ENCODE peak calls at places on chromosomes 13 and 19, in eight cellular contexts. One of them, this sample, is unnamed.

GRCh38 chr19:39237200-39238184 is 7.3 kb downstream of the IFNL3 start:
- DNase-seq in progenitor cell of endocrine pancreas: no peak
- DNase-seq in activated T-helper 1 cell treated with anti-CD3 and anti-CD28 coated beads, Interleukin-12 subunit alpha, Interleukin-12 subunit beta, Interleukin-2, Interleukin-4 antibody, amounts not matched to agents 30 ng/mL and 10 ng/mL and 1 ng/mL, durations not matched to agents 14 hours and 24 hours and 36 hours: peak
- DNase-seq in T-helper 1 cell: peak
- DNase-seq in right lobe of liver: peak
- DNase-seq in hepatic stellate cell: no peak
- DNase-seq in aorta: no peak
- DNase-seq in activated naive CD4-positive, alpha-beta T cell treated with Interleukin-2 at 50 U/mL for 16 hours: peak
- DNase-seq in this sample: peak

GRCh38 chr19:2142173-2142829 is 9.1 kb downstream of the AP3D1 start:
- DNase-seq in progenitor cell of endocrine pancreas: no peak
- DNase-seq in activated T-helper 1 cell treated with anti-CD3 and anti-CD28 coated beads, Interleukin-12 subunit alpha, Interleukin-12 subunit beta, Interleukin-2, Interleukin-4 antibody, amounts not matched to agents 30 ng/mL and 10 ng/mL and 1 ng/mL, durations not matched to agents 14 hours and 24 hours and 36 hours: no peak
- DNase-seq in T-helper 1 cell: no peak
- DNase-seq in right lobe of liver: no peak
- DNase-seq in hepatic stellate cell: no peak
- DNase-seq in aorta: no peak
- DNase-seq in activated naive CD4-positive, alpha-beta T cell treated with Interleukin-2 at 50 U/mL for 16 hours: no peak
- DNase-seq in this sample: no peak

GRCh38 chr19:29835447-29835846 is 23.7 kb downstream of the CCNE1 start:
- DNase-seq in progenitor cell of endocrine pancreas: no peak
- DNase-seq in activated T-helper 1 cell treated with anti-CD3 and anti-CD28 coated beads, Interleukin-12 subunit alpha, Interleukin-12 subunit beta, Interleukin-2, Interleukin-4 antibody, amounts not matched to agents 30 ng/mL and 10 ng/mL and 1 ng/mL, durations not matched to agents 14 hours and 24 hours and 36 hours: no peak
- DNase-seq in T-helper 1 cell: no peak
- DNase-seq in right lobe of liver: no peak
- DNase-seq in hepatic stellate cell: no peak
- DNase-seq in aorta: no peak
- DNase-seq in activated naive CD4-positive, alpha-beta T cell treated with Interleukin-2 at 50 U/mL for 16 hours: no peak
- DNase-seq in this sample: no peak

GRCh38 chr13:108044929-108045328 is 170.4 kb downstream of the LIG4 start:
- DNase-seq in progenitor cell of endocrine pancreas: no peak
- DNase-seq in activated T-helper 1 cell treated with anti-CD3 and anti-CD28 coated beads, Interleukin-12 subunit alpha, Interleukin-12 subunit beta, Interleukin-2, Interleukin-4 antibody, amounts not matched to agents 30 ng/mL and 10 ng/mL and 1 ng/mL, durations not matched to agents 14 hours and 24 hours and 36 hours: no peak
- DNase-seq in T-helper 1 cell: no peak
- DNase-seq in right lobe of liver: no peak
- DNase-seq in hepatic stellate cell: no peak
- DNase-seq in aorta: no peak
- DNase-seq in activated naive CD4-positive, alpha-beta T cell treated with Interleukin-2 at 50 U/mL for 16 hours: no peak
- DNase-seq in this sample: no peak

GRCh38 chr13:24165746-24166145 is 5.2 kb downstream of the SPATA13 start:
- DNase-seq in progenitor cell of endocrine pancreas: no peak
- DNase-seq in activated T-helper 1 cell treated with anti-CD3 and anti-CD28 coated beads, Interleukin-12 subunit alpha, Interleukin-12 subunit beta, Interleukin-2, Interleukin-4 antibody, amounts not matched to agents 30 ng/mL and 10 ng/mL and 1 ng/mL, durations not matched to agents 14 hours and 24 hours and 36 hours: no peak
- DNase-seq in T-helper 1 cell: no peak
- DNase-seq in right lobe of liver: no peak
- DNase-seq in hepatic stellate cell: peak
- DNase-seq in aorta: no peak
- DNase-seq in activated naive CD4-positive, alpha-beta T cell treated with Interleukin-2 at 50 U/mL for 16 hours: no peak
- DNase-seq in this sample: no peak

GRCh38 chr19:57010541-57010940 is 109.2 kb upstream of the USP29 start:
- DNase-seq in progenitor cell of endocrine pancreas: no peak
- DNase-seq in activated T-helper 1 cell treated with anti-CD3 and anti-CD28 coated beads, Interleukin-12 subunit alpha, Interleukin-12 subunit beta, Interleukin-2, Interleukin-4 antibody, amounts not matched to agents 30 ng/mL and 10 ng/mL and 1 ng/mL, durations not matched to agents 14 hours and 24 hours and 36 hours: no peak
- DNase-seq in T-helper 1 cell: no peak
- DNase-seq in right lobe of liver: no peak
- DNase-seq in hepatic stellate cell: no peak
- DNase-seq in aorta: no peak
- DNase-seq in activated naive CD4-positive, alpha-beta T cell treated with Interleukin-2 at 50 U/mL for 16 hours: no peak
- DNase-seq in this sample: no peak

GRCh38 chr19:18452386-18452785 is 14.5 kb upstream of the ISYNA1 start:
- DNase-seq in progenitor cell of endocrine pancreas: no peak
- DNase-seq in activated T-helper 1 cell treated with anti-CD3 and anti-CD28 coated beads, Interleukin-12 subunit alpha, Interleukin-12 subunit beta, Interleukin-2, Interleukin-4 antibody, amounts not matched to agents 30 ng/mL and 10 ng/mL and 1 ng/mL, durations not matched to agents 14 hours and 24 hours and 36 hours: no peak
- DNase-seq in T-helper 1 cell: no peak
- DNase-seq in right lobe of liver: no peak
- DNase-seq in hepatic stellate cell: no peak
- DNase-seq in aorta: no peak
- DNase-seq in activated naive CD4-positive, alpha-beta T cell treated with Interleukin-2 at 50 U/mL for 16 hours: no peak
- DNase-seq in this sample: peak

GRCh38 chr13:105817498-105817897 is 718.0 kb downstream of the EFNB2 start:
- DNase-seq in progenitor cell of endocrine pancreas: no peak
- DNase-seq in activated T-helper 1 cell treated with anti-CD3 and anti-CD28 coated beads, Interleukin-12 subunit alpha, Interleukin-12 subunit beta, Interleukin-2, Interleukin-4 antibody, amounts not matched to agents 30 ng/mL and 10 ng/mL and 1 ng/mL, durations not matched to agents 14 hours and 24 hours and 36 hours: no peak
- DNase-seq in T-helper 1 cell: no peak
- DNase-seq in right lobe of liver: no peak
- DNase-seq in hepatic stellate cell: no peak
- DNase-seq in aorta: no peak
- DNase-seq in activated naive CD4-positive, alpha-beta T cell treated with Interleukin-2 at 50 U/mL for 16 hours: no peak
- DNase-seq in this sample: no peak

GRCh38 chr19:58563034-58563573 is 4.7 kb upstream of the UBE2M start:
- DNase-seq in progenitor cell of endocrine pancreas: no peak
- DNase-seq in activated T-helper 1 cell treated with anti-CD3 and anti-CD28 coated beads, Interleukin-12 subunit alpha, Interleukin-12 subunit beta, Interleukin-2, Interleukin-4 antibody, amounts not matched to agents 30 ng/mL and 10 ng/mL and 1 ng/mL, durations not matched to agents 14 hours and 24 hours and 36 hours: no peak
- DNase-seq in T-helper 1 cell: no peak
- DNase-seq in right lobe of liver: no peak
- DNase-seq in hepatic stellate cell: no peak
- DNase-seq in aorta: no peak
- DNase-seq in activated naive CD4-positive, alpha-beta T cell treated with Interleukin-2 at 50 U/mL for 16 hours: no peak
- DNase-seq in this sample: no peak

GRCh38 chr13:26280295-26280694 is 26.4 kb downstream of the CDK8 start:
- DNase-seq in progenitor cell of endocrine pancreas: no peak
- DNase-seq in activated T-helper 1 cell treated with anti-CD3 and anti-CD28 coated beads, Interleukin-12 subunit alpha, Interleukin-12 subunit beta, Interleukin-2, Interleukin-4 antibody, amounts not matched to agents 30 ng/mL and 10 ng/mL and 1 ng/mL, durations not matched to agents 14 hours and 24 hours and 36 hours: no peak
- DNase-seq in T-helper 1 cell: no peak
- DNase-seq in right lobe of liver: no peak
- DNase-seq in hepatic stellate cell: peak
- DNase-seq in aorta: no peak
- DNase-seq in activated naive CD4-positive, alpha-beta T cell treated with Interleukin-2 at 50 U/mL for 16 hours: no peak
- DNase-seq in this sample: peak

GRCh38 chr13:36685912-36686311 is 12.1 kb downstream of the SERTM1 start:
- DNase-seq in progenitor cell of endocrine pancreas: no peak
- DNase-seq in activated T-helper 1 cell treated with anti-CD3 and anti-CD28 coated beads, Interleukin-12 subunit alpha, Interleukin-12 subunit beta, Interleukin-2, Interleukin-4 antibody, amounts not matched to agents 30 ng/mL and 10 ng/mL and 1 ng/mL, durations not matched to agents 14 hours and 24 hours and 36 hours: no peak
- DNase-seq in T-helper 1 cell: no peak
- DNase-seq in right lobe of liver: no peak
- DNase-seq in hepatic stellate cell: no peak
- DNase-seq in aorta: peak
- DNase-seq in activated naive CD4-positive, alpha-beta T cell treated with Interleukin-2 at 50 U/mL for 16 hours: no peak
- DNase-seq in this sample: no peak

GRCh38 chr19:13102666-13103584 is at the start of gene LYL1:
- DNase-seq in progenitor cell of endocrine pancreas: peak
- DNase-seq in activated T-helper 1 cell treated with anti-CD3 and anti-CD28 coated beads, Interleukin-12 subunit alpha, Interleukin-12 subunit beta, Interleukin-2, Interleukin-4 antibody, amounts not matched to agents 30 ng/mL and 10 ng/mL and 1 ng/mL, durations not matched to agents 14 hours and 24 hours and 36 hours: no peak
- DNase-seq in T-helper 1 cell: no peak
- DNase-seq in right lobe of liver: peak
- DNase-seq in hepatic stellate cell: peak
- DNase-seq in aorta: peak
- DNase-seq in activated naive CD4-positive, alpha-beta T cell treated with Interleukin-2 at 50 U/mL for 16 hours: peak
- DNase-seq in this sample: peak

GRCh38 chr13:97356592-97356991 is 77.4 kb upstream of the RAP2A start:
- DNase-seq in progenitor cell of endocrine pancreas: no peak
- DNase-seq in activated T-helper 1 cell treated with anti-CD3 and anti-CD28 coated beads, Interleukin-12 subunit alpha, Interleukin-12 subunit beta, Interleukin-2, Interleukin-4 antibody, amounts not matched to agents 30 ng/mL and 10 ng/mL and 1 ng/mL, durations not matched to agents 14 hours and 24 hours and 36 hours: no peak
- DNase-seq in T-helper 1 cell: no peak
- DNase-seq in right lobe of liver: no peak
- DNase-seq in hepatic stellate cell: no peak
- DNase-seq in aorta: no peak
- DNase-seq in activated naive CD4-positive, alpha-beta T cell treated with Interleukin-2 at 50 U/mL for 16 hours: no peak
- DNase-seq in this sample: no peak

GRCh38 chr19:40663712-40664692 is 26.4 kb downstream of the NUMBL start:
- DNase-seq in progenitor cell of endocrine pancreas: no peak
- DNase-seq in activated T-helper 1 cell treated with anti-CD3 and anti-CD28 coated beads, Interleukin-12 subunit alpha, Interleukin-12 subunit beta, Interleukin-2, Interleukin-4 antibody, amounts not matched to agents 30 ng/mL and 10 ng/mL and 1 ng/mL, durations not matched to agents 14 hours and 24 hours and 36 hours: no peak
- DNase-seq in T-helper 1 cell: no peak
- DNase-seq in right lobe of liver: no peak
- DNase-seq in hepatic stellate cell: peak
- DNase-seq in aorta: no peak
- DNase-seq in activated naive CD4-positive, alpha-beta T cell treated with Interleukin-2 at 50 U/mL for 16 hours: peak
- DNase-seq in this sample: no peak

GRCh38 chr13:44420376-44421220 is 47.0 kb downstream of the SERP2 start:
- DNase-seq in progenitor cell of endocrine pancreas: no peak
- DNase-seq in activated T-helper 1 cell treated with anti-CD3 and anti-CD28 coated beads, Interleukin-12 subunit alpha, Interleukin-12 subunit beta, Interleukin-2, Interleukin-4 antibody, amounts not matched to agents 30 ng/mL and 10 ng/mL and 1 ng/mL, durations not matched to agents 14 hours and 24 hours and 36 hours: no peak
- DNase-seq in T-helper 1 cell: no peak
- DNase-seq in right lobe of liver: no peak
- DNase-seq in hepatic stellate cell: no peak
- DNase-seq in aorta: no peak
- DNase-seq in activated naive CD4-positive, alpha-beta T cell treated with Interleukin-2 at 50 U/mL for 16 hours: no peak
- DNase-seq in this sample: no peak

GRCh38 chr13:33999830-34000605 is 182.1 kb downstream of the RFC3 start:
- DNase-seq in progenitor cell of endocrine pancreas: no peak
- DNase-seq in activated T-helper 1 cell treated with anti-CD3 and anti-CD28 coated beads, Interleukin-12 subunit alpha, Interleukin-12 subunit beta, Interleukin-2, Interleukin-4 antibody, amounts not matched to agents 30 ng/mL and 10 ng/mL and 1 ng/mL, durations not matched to agents 14 hours and 24 hours and 36 hours: no peak
- DNase-seq in T-helper 1 cell: no peak
- DNase-seq in right lobe of liver: no peak
- DNase-seq in hepatic stellate cell: no peak
- DNase-seq in aorta: no peak
- DNase-seq in activated naive CD4-positive, alpha-beta T cell treated with Interleukin-2 at 50 U/mL for 16 hours: no peak
- DNase-seq in this sample: no peak

GRCh38 chr19:18013621-18014111 is 5.7 kb downstream of the ARRDC2 start:
- DNase-seq in progenitor cell of endocrine pancreas: no peak
- DNase-seq in activated T-helper 1 cell treated with anti-CD3 and anti-CD28 coated beads, Interleukin-12 subunit alpha, Interleukin-12 subunit beta, Interleukin-2, Interleukin-4 antibody, amounts not matched to agents 30 ng/mL and 10 ng/mL and 1 ng/mL, durations not matched to agents 14 hours and 24 hours and 36 hours: no peak
- DNase-seq in T-helper 1 cell: no peak
- DNase-seq in right lobe of liver: peak
- DNase-seq in hepatic stellate cell: no peak
- DNase-seq in aorta: no peak
- DNase-seq in activated naive CD4-positive, alpha-beta T cell treated with Interleukin-2 at 50 U/mL for 16 hours: no peak
- DNase-seq in this sample: no peak

GRCh38 chr19:2266183-2266993 is 10.2 kb upstream of the JSRP1 start:
- DNase-seq in progenitor cell of endocrine pancreas: no peak
- DNase-seq in activated T-helper 1 cell treated with anti-CD3 and anti-CD28 coated beads, Interleukin-12 subunit alpha, Interleukin-12 subunit beta, Interleukin-2, Interleukin-4 antibody, amounts not matched to agents 30 ng/mL and 10 ng/mL and 1 ng/mL, durations not matched to agents 14 hours and 24 hours and 36 hours: no peak
- DNase-seq in T-helper 1 cell: no peak
- DNase-seq in right lobe of liver: peak
- DNase-seq in hepatic stellate cell: peak
- DNase-seq in aorta: peak
- DNase-seq in activated naive CD4-positive, alpha-beta T cell treated with Interleukin-2 at 50 U/mL for 16 hours: no peak
- DNase-seq in this sample: peak

GRCh38 chr13:37505531-37505930 is 93.0 kb downstream of the POSTN start:
- DNase-seq in progenitor cell of endocrine pancreas: no peak
- DNase-seq in activated T-helper 1 cell treated with anti-CD3 and anti-CD28 coated beads, Interleukin-12 subunit alpha, Interleukin-12 subunit beta, Interleukin-2, Interleukin-4 antibody, amounts not matched to agents 30 ng/mL and 10 ng/mL and 1 ng/mL, durations not matched to agents 14 hours and 24 hours and 36 hours: no peak
- DNase-seq in T-helper 1 cell: no peak
- DNase-seq in right lobe of liver: no peak
- DNase-seq in hepatic stellate cell: no peak
- DNase-seq in aorta: no peak
- DNase-seq in activated naive CD4-positive, alpha-beta T cell treated with Interleukin-2 at 50 U/mL for 16 hours: no peak
- DNase-seq in this sample: no peak

GRCh38 chr13:98483636-98484288 is 93.1 kb downstream of the STK24 start:
- DNase-seq in progenitor cell of endocrine pancreas: no peak
- DNase-seq in activated T-helper 1 cell treated with anti-CD3 and anti-CD28 coated beads, Interleukin-12 subunit alpha, Interleukin-12 subunit beta, Interleukin-2, Interleukin-4 antibody, amounts not matched to agents 30 ng/mL and 10 ng/mL and 1 ng/mL, durations not matched to agents 14 hours and 24 hours and 36 hours: no peak
- DNase-seq in T-helper 1 cell: no peak
- DNase-seq in right lobe of liver: no peak
- DNase-seq in hepatic stellate cell: no peak
- DNase-seq in aorta: no peak
- DNase-seq in activated naive CD4-positive, alpha-beta T cell treated with Interleukin-2 at 50 U/mL for 16 hours: no peak
- DNase-seq in this sample: no peak

GRCh38 chr13:99659234-99659633 is 158.0 kb downstream of the TM9SF2 start:
- DNase-seq in progenitor cell of endocrine pancreas: no peak
- DNase-seq in activated T-helper 1 cell treated with anti-CD3 and anti-CD28 coated beads, Interleukin-12 subunit alpha, Interleukin-12 subunit beta, Interleukin-2, Interleukin-4 antibody, amounts not matched to agents 30 ng/mL and 10 ng/mL and 1 ng/mL, durations not matched to agents 14 hours and 24 hours and 36 hours: no peak
- DNase-seq in T-helper 1 cell: no peak
- DNase-seq in right lobe of liver: no peak
- DNase-seq in hepatic stellate cell: no peak
- DNase-seq in aorta: no peak
- DNase-seq in activated naive CD4-positive, alpha-beta T cell treated with Interleukin-2 at 50 U/mL for 16 hours: no peak
- DNase-seq in this sample: no peak

GRCh38 chr19:40465025-40465780 is at the start of gene BLVRB:
- DNase-seq in progenitor cell of endocrine pancreas: no peak
- DNase-seq in activated T-helper 1 cell treated with anti-CD3 and anti-CD28 coated beads, Interleukin-12 subunit alpha, Interleukin-12 subunit beta, Interleukin-2, Interleukin-4 antibody, amounts not matched to agents 30 ng/mL and 10 ng/mL and 1 ng/mL, durations not matched to agents 14 hours and 24 hours and 36 hours: peak
- DNase-seq in T-helper 1 cell: peak
- DNase-seq in right lobe of liver: no peak
- DNase-seq in hepatic stellate cell: peak
- DNase-seq in aorta: no peak
- DNase-seq in activated naive CD4-positive, alpha-beta T cell treated with Interleukin-2 at 50 U/mL for 16 hours: no peak
- DNase-seq in this sample: peak

GRCh38 chr19:31419871-31420430 is 70.7 kb upstream of the TSHZ3 start:
- DNase-seq in progenitor cell of endocrine pancreas: no peak
- DNase-seq in activated T-helper 1 cell treated with anti-CD3 and anti-CD28 coated beads, Interleukin-12 subunit alpha, Interleukin-12 subunit beta, Interleukin-2, Interleukin-4 antibody, amounts not matched to agents 30 ng/mL and 10 ng/mL and 1 ng/mL, durations not matched to agents 14 hours and 24 hours and 36 hours: no peak
- DNase-seq in T-helper 1 cell: no peak
- DNase-seq in right lobe of liver: no peak
- DNase-seq in hepatic stellate cell: no peak
- DNase-seq in aorta: no peak
- DNase-seq in activated naive CD4-positive, alpha-beta T cell treated with Interleukin-2 at 50 U/mL for 16 hours: no peak
- DNase-seq in this sample: no peak

GRCh38 chr13:98909016-98909415 is 68.8 kb downstream of the DOCK9 start:
- DNase-seq in progenitor cell of endocrine pancreas: no peak
- DNase-seq in activated T-helper 1 cell treated with anti-CD3 and anti-CD28 coated beads, Interleukin-12 subunit alpha, Interleukin-12 subunit beta, Interleukin-2, Interleukin-4 antibody, amounts not matched to agents 30 ng/mL and 10 ng/mL and 1 ng/mL, durations not matched to agents 14 hours and 24 hours and 36 hours: peak
- DNase-seq in T-helper 1 cell: no peak
- DNase-seq in right lobe of liver: no peak
- DNase-seq in hepatic stellate cell: peak
- DNase-seq in aorta: no peak
- DNase-seq in activated naive CD4-positive, alpha-beta T cell treated with Interleukin-2 at 50 U/mL for 16 hours: peak
- DNase-seq in this sample: no peak

GRCh38 chr19:55058781-55059610 is 4.0 kb downstream of the RDH13 start:
- DNase-seq in progenitor cell of endocrine pancreas: no peak
- DNase-seq in activated T-helper 1 cell treated with anti-CD3 and anti-CD28 coated beads, Interleukin-12 subunit alpha, Interleukin-12 subunit beta, Interleukin-2, Interleukin-4 antibody, amounts not matched to agents 30 ng/mL and 10 ng/mL and 1 ng/mL, durations not matched to agents 14 hours and 24 hours and 36 hours: no peak
- DNase-seq in T-helper 1 cell: no peak
- DNase-seq in right lobe of liver: no peak
- DNase-seq in hepatic stellate cell: no peak
- DNase-seq in aorta: no peak
- DNase-seq in activated naive CD4-positive, alpha-beta T cell treated with Interleukin-2 at 50 U/mL for 16 hours: no peak
- DNase-seq in this sample: peak

GRCh38 chr13:22178878-22179277 is 508.0 kb downstream of the FGF9 start:
- DNase-seq in progenitor cell of endocrine pancreas: no peak
- DNase-seq in activated T-helper 1 cell treated with anti-CD3 and anti-CD28 coated beads, Interleukin-12 subunit alpha, Interleukin-12 subunit beta, Interleukin-2, Interleukin-4 antibody, amounts not matched to agents 30 ng/mL and 10 ng/mL and 1 ng/mL, durations not matched to agents 14 hours and 24 hours and 36 hours: no peak
- DNase-seq in T-helper 1 cell: no peak
- DNase-seq in right lobe of liver: no peak
- DNase-seq in hepatic stellate cell: no peak
- DNase-seq in aorta: no peak
- DNase-seq in activated naive CD4-positive, alpha-beta T cell treated with Interleukin-2 at 50 U/mL for 16 hours: no peak
- DNase-seq in this sample: no peak

GRCh38 chr19:38266070-38266469 is 1.7 kb downstream of the SPINT2 start:
- DNase-seq in progenitor cell of endocrine pancreas: no peak
- DNase-seq in activated T-helper 1 cell treated with anti-CD3 and anti-CD28 coated beads, Interleukin-12 subunit alpha, Interleukin-12 subunit beta, Interleukin-2, Interleukin-4 antibody, amounts not matched to agents 30 ng/mL and 10 ng/mL and 1 ng/mL, durations not matched to agents 14 hours and 24 hours and 36 hours: no peak
- DNase-seq in T-helper 1 cell: no peak
- DNase-seq in right lobe of liver: no peak
- DNase-seq in hepatic stellate cell: no peak
- DNase-seq in aorta: no peak
- DNase-seq in activated naive CD4-positive, alpha-beta T cell treated with Interleukin-2 at 50 U/mL for 16 hours: no peak
- DNase-seq in this sample: peak

GRCh38 chr19:44747739-44748425 is 626 bp upstream of the BCL3 start:
- DNase-seq in progenitor cell of endocrine pancreas: no peak
- DNase-seq in activated T-helper 1 cell treated with anti-CD3 and anti-CD28 coated beads, Interleukin-12 subunit alpha, Interleukin-12 subunit beta, Interleukin-2, Interleukin-4 antibody, amounts not matched to agents 30 ng/mL and 10 ng/mL and 1 ng/mL, durations not matched to agents 14 hours and 24 hours and 36 hours: no peak
- DNase-seq in T-helper 1 cell: peak
- DNase-seq in right lobe of liver: peak
- DNase-seq in hepatic stellate cell: peak
- DNase-seq in aorta: peak
- DNase-seq in activated naive CD4-positive, alpha-beta T cell treated with Interleukin-2 at 50 U/mL for 16 hours: peak
- DNase-seq in this sample: peak

This sample was measured in trophoblast cell.